ENCODE peak calls at places on chromosomes 3 and 15, in seven cellular contexts. F is neural progenitor cell; Y is dorsolateral prefrontal cortex; M is Caco-2; U is K562; P is CD8-positive, alpha-beta T cell; T is body of pancreas. I is an unnamed sample.

GRCh38 chr3:50256978-50257890 is 11.7 kb upstream of the SEMA3B start:
- DNase-seq in F (peak; percentile 71), Y (no peak), M (peak; percentile 72), U (peak; percentile 33), P (no peak), T (peak; percentile 56), I (no peak)

GRCh38 chr3:78912217-78912616 is 855.6 kb downstream of the ROBO1 start:
- DNase-seq in F (no peak), Y (no peak), M (no peak), U (no peak), P (no peak), T (no peak), I (no peak)

GRCh38 chr3:96294143-96294542 is 520.3 kb upstream of the EPHA6 start:
- DNase-seq in F (no peak), Y (no peak), M (no peak), U (no peak), P (no peak), T (no peak), I (no peak)

GRCh38 chr3:174957081-174957480 is 97.9 kb downstream of the NAALADL2 start:
- DNase-seq in F (no peak), Y (no peak), M (no peak), U (no peak), P (no peak), T (no peak), I (no peak)

GRCh38 chr3:124509884-124510283 is 220.4 kb upstream of the UMPS start:
- DNase-seq in F (no peak), Y (no peak), M (no peak), U (no peak), P (no peak), T (no peak), I (no peak)

GRCh38 chr3:79383402-79384012 is 384.3 kb downstream of the ROBO1 start:
- DNase-seq in F (no peak), Y (no peak), M (no peak), U (no peak), P (no peak), T (no peak), I (no peak)

GRCh38 chr3:79202471-79203143 is 565.2 kb downstream of the ROBO1 start:
- DNase-seq in F (peak; percentile 17), Y (no peak), M (no peak), U (no peak), P (no peak), T (no peak), I (no peak)

GRCh38 chr15:90019611-90020010 is 18.5 kb downstream of the ZNF710 start:
- DNase-seq in F (no peak), Y (no peak), M (no peak), U (no peak), P (no peak), T (no peak), I (no peak)

GRCh38 chr3:30302027-30302426 is 304.4 kb upstream of the TGFBR2 start:
- DNase-seq in F (no peak), Y (no peak), M (no peak), U (no peak), P (no peak), T (no peak), I (peak; percentile 29)

GRCh38 chr3:176562381-176562780 is 634.9 kb downstream of the TBL1XR1 start:
- DNase-seq in F (peak; percentile 67), Y (no peak), M (no peak), U (no peak), P (no peak), T (no peak), I (no peak)

GRCh38 chr15:80816049-80816653 is 37.0 kb downstream of the CEMIP start:
- DNase-seq in F (no peak), Y (no peak), M (no peak), U (no peak), P (no peak), T (no peak), I (no peak)

GRCh38 chr3:65907232-65908130 is 131.2 kb downstream of the MAGI1 start:
- DNase-seq in F (peak; percentile 30), Y (no peak), M (no peak), U (no peak), P (no peak), T (no peak), I (no peak)

GRCh38 chr15:90064931-90065681 is 37.2 kb downstream of the IDH2 start:
- DNase-seq in F (no peak), Y (no peak), M (no peak), U (no peak), P (no peak), T (peak; percentile 55), I (no peak)

GRCh38 chr3:156816794-156817741 is 9.1 kb upstream of the LEKR1 start:
- DNase-seq in F (peak; percentile 96), Y (peak; percentile 66), M (peak; percentile 96), U (peak; percentile 80), P (peak; percentile 86), T (peak; percentile 91), I (no peak)

GRCh38 chr3:177190701-177191100 is 6.6 kb downstream of the TBL1XR1 start:
- DNase-seq in F (no peak), Y (no peak), M (no peak), U (no peak), P (no peak), T (no peak), I (no peak)

GRCh38 chr15:29139072-29139471 is 130.6 kb downstream of the NSMCE3 start:
- DNase-seq in F (no peak), Y (no peak), M (no peak), U (no peak), P (no peak), T (no peak), I (no peak)

GRCh38 chr3:160739079-160739478 is 17.0 kb upstream of the PPM1L start:
- DNase-seq in F (no peak), Y (no peak), M (no peak), U (no peak), P (no peak), T (no peak), I (no peak)

GRCh38 chr3:9111349-9112265 is 137.8 kb downstream of the SRGAP3 start:
- DNase-seq in F (no peak), Y (peak; percentile 57), M (no peak), U (peak; percentile 24), P (no peak), T (peak; percentile 32), I (no peak)

GRCh38 chr3:170522171-170522570 is 63.7 kb downstream of the SLC7A14 start:
- DNase-seq in F (no peak), Y (no peak), M (no peak), U (no peak), P (no peak), T (no peak), I (no peak)

GRCh38 chr15:99180287-99180962 is 69.0 kb downstream of the TTC23 start:
- DNase-seq in F (no peak), Y (no peak), M (no peak), U (no peak), P (no peak), T (no peak), I (no peak)

GRCh38 chr3:160667452-160667851 is 9.5 kb upstream of the ARL14 start:
- DNase-seq in F (no peak), Y (no peak), M (peak; percentile 45), U (no peak), P (no peak), T (no peak), I (no peak)

GRCh38 chr3:65402597-65402996 is 636.1 kb downstream of the MAGI1 start:
- DNase-seq in F (no peak), Y (peak; percentile 77), M (no peak), U (no peak), P (no peak), T (peak; percentile 9), I (peak; percentile 75)

GRCh38 chr3:14812196-14812785 is 6.5 kb upstream of the FGD5 start:
- DNase-seq in F (no peak), Y (no peak), M (no peak), U (no peak), P (no peak), T (no peak), I (no peak)
- H3K4me3 ChIP-seq in F (no peak overlapping the region), Y (peak overlapping the region; percentile 34), M (no peak overlapping the region), U (no peak overlapping the region), P (no peak overlapping the region), T (no peak overlapping the region), I (no peak overlapping the region)

GRCh38 chr3:99366663-99367429 is 271.5 kb upstream of the COL8A1 start:
- DNase-seq in F (peak; percentile 29), Y (no peak), M (peak; percentile 20), U (peak; percentile 1), P (no peak), T (no peak), I (no peak)
- TF ChIP-seq CTCF in F (peak; percentile 53), Y (no peak), M (peak; percentile 32), U (no peak), P (no peak), T (no peak), I (no peak)

DNA sequence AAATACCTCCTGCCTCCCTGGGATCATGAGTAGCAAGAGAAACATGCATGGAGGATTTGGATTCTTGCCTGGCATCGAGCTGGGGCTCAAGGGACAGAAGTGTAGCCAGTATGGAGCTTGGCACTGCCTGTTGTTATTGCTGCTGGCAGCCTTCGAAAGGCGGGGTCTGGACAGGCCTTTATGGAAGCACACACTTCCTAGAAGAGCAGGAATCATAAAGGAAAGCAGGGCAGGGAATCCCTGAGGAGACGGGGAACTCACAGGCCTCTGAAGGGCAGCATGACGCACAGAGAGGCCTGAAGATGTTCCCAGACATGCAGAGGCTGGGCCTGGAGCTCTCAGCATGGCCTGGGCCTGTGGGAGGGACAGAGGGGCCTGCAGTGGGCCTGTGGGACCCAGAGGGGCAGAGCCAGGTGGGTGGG is 18.6 kb upstream of the SLC41A3 start:
- DNase-seq in F (no peak), Y (no peak), M (no peak), U (no peak), P (no peak), T (no peak), I (peak; percentile 34)
- H3K4me3 ChIP-seq in F (no peak overlapping the region), Y (no peak overlapping the region), M (no peak overlapping the region), U (no peak overlapping the region), P (no peak overlapping the region), T (no peak overlapping the region), I (no peak overlapping the region)

DNA sequence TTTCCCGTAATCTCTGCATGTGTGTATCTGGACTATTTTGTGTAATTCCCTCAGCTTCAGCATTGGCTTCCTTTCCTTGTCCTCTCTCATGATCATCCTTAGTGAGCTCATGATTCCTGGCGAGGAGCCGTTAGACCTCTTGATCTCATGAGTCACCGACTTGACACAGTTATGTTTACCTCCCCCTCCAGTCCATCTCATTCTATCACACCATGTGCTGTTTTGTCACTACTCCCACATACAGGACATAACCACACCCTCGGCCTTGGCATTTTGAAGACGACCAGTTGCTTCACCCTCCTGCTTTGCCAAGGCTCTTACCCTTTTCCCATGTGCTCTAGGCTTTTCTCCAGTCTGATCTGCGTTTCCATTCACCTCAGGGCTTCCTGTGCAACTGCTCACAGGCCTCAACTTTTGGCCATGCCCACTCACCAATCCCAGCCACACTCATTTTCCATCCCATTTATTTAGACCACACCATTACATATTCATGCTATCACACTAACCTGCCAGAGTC is 41.5 kb downstream of the CP start:
- DNase-seq in F (no peak), Y (no peak), M (no peak), U (peak; percentile 88), P (no peak), T (peak; percentile 78), I (peak; percentile 97)
- TF ChIP-seq CTCF in F (no peak), Y (no peak), M (no peak), U (no peak), P (no peak), T (no peak), I (no peak)

I was measured in AG04449.